ENCODE peak calls at places on chromosomes 6 and 20, in four cellular contexts. P is Panc1, M is aorta, V is small intestine. T is an unnamed sample.

GRCh38 chr6:93562566-93562965 is 143.2 kb upstream of the EPHA7 start:
- DNase-seq in P (no peak), M (no peak), V (no peak), T (no peak)

GRCh38 chr6:87366428-87366827 is 21.8 kb downstream of the C6orf163 start:
- DNase-seq in P (no peak), M (no peak), V (no peak), T (no peak)

GRCh38 chr6:36721369-36722140 is 23.9 kb downstream of the RAB44 start:
- DNase-seq in P (no peak), M (peak; percentile 70), V (no peak), T (no peak)

GRCh38 chr20:37423545-37423944 is 77.6 kb downstream of the SRC start:
- DNase-seq in P (no peak), M (no peak), V (no peak), T (no peak)

GRCh38 chr6:28758046-28758817 is 165.6 kb downstream of the TRIM27 start:
- DNase-seq in P (peak; percentile 96), M (no peak), V (no peak), T (peak; percentile 67)

GRCh38 chr6:27129095-27129815 is 118.2 kb upstream of the PRSS16 start:
- DNase-seq in P (no peak), M (no peak), V (no peak), T (no peak)

GRCh38 chr6:81331526-81331925 is 421.0 kb downstream of the TENT5A start:
- DNase-seq in P (no peak), M (no peak), V (no peak), T (no peak)

GRCh38 chr6:17574871-17575560 is 25.1 kb upstream of the FAM8A1 start:
- DNase-seq in P (no peak), M (no peak), V (no peak), T (peak; percentile 84)

GRCh38 chr6:29941916-29942274 is 437 bp upstream of the HLA-A start:
- DNase-seq in P (no peak), M (no peak), V (no peak), T (no peak)

GRCh38 chr6:130134594-130134993 is 88.2 kb downstream of the SAMD3 start:
- DNase-seq in P (no peak), M (no peak), V (no peak), T (no peak)

GRCh38 chr6:144435602-144436426 is 150.7 kb downstream of the UTRN start:
- DNase-seq in P (no peak), M (no peak), V (no peak), T (no peak)

GRCh38 chr6:76790881-76791280 is 672.4 kb downstream of the HTR1B start:
- DNase-seq in P (no peak), M (no peak), V (no peak), T (peak; percentile 7)

GRCh38 chr6:45377041-45377554 is 636 bp downstream of the SUPT3H start:
- DNase-seq in P (no peak), M (no peak), V (peak; percentile 28), T (no peak)

GRCh38 chr20:13567663-13568062 is 71.1 kb downstream of the TASP1 start:
- DNase-seq in P (no peak), M (no peak), V (no peak), T (no peak)

GRCh38 chr20:63680427-63680826 is 16.0 kb upstream of the TNFRSF6B start:
- DNase-seq in P (no peak), M (no peak), V (no peak), T (no peak)

GRCh38 chr6:45727228-45727627 is 288.4 kb downstream of the CLIC5 start:
- DNase-seq in P (no peak), M (no peak), V (no peak), T (no peak)

GRCh38 chr20:38604873-38605303 is 3.3 kb downstream of the ARHGAP40 start:
- DNase-seq in P (peak; percentile 15), M (no peak), V (no peak), T (peak; percentile 11)

GRCh38 chr6:50123686-50124085 is 74.0 kb upstream of the DEFB112 start:
- DNase-seq in P (no peak), M (no peak), V (no peak), T (no peak)

GRCh38 chr6:106549521-106549920 is 79.8 kb downstream of the RTN4IP1 start:
- DNase-seq in P (no peak), M (no peak), V (no peak), T (no peak)

GRCh38 chr20:62554214-62554897 is 78.6 kb upstream of the GATA5 start:
- DNase-seq in P (no peak), M (no peak), V (no peak), T (no peak)
- H3K27me3 ChIP-seq in P (no peaks in the 10 kb centered on the region), M (no peaks in the 10 kb centered on the region), V (peaks cover 11% of the 10 kb centered on the region), T (peaks cover 52% of the 10 kb centered on the region)

GRCh38 chr6:90936286-90936685 is 349.4 kb upstream of the MAP3K7 start:
- DNase-seq in P (no peak), M (no peak), V (no peak), T (no peak)
- H3K4me1 ChIP-seq in P (no peaks in the 10 kb centered on the region), M (no peaks in the 10 kb centered on the region), V (no peaks in the 10 kb centered on the region), T (no peaks in the 10 kb centered on the region)

DNA sequence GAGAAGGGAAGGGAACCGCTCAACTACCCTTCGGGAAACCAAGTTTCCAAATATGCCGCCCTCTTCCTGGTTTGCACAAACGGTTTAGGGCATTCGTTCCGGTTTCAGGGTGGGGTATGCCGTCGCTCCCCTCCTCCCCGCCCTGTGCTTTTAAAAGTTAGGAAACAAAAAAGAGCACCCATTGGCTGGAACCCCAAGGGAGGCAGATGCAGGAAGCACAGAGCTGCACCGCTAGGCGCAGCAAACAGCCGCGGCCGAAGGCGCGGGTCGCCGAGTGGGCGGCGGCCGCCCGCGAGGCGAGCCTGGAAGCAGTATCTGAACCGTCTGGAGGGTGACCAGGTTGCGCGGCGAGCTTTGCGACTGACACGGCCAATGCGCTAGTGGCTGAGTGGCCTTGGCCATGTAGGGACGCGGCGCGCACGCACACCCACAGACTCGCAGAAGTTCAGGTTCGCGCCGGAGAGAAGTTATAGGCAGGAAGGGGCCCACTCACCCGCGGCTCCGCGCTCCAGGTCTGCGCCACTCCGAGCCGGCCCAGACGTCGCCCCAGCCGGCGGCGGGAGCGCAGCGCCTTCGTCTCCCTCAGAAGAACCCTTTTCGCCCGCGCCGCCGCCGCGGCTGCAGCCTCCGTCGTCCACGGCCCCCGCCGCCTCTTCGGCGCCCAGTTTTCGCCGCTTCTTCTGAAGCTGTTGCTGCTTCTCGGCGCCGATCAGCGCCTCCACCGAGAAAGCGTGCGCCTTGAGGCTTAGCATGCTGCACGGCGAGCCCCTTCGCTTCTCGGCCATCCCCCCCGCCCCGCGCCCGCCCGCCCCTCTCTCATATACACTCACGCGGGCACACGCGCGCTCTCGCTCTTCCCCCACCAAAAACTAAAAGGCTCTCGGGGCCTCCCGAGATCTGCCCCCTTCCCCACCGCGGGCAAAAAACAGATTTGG is 734 bp downstream of the TBX18 start:
- DNase-seq in P (peak; percentile 12), M (peak; percentile 93), V (no peak), T (peak; percentile 83)
- H3K27me3 ChIP-seq in P (no peaks in the 10 kb centered on the region), M (no peaks in the 10 kb centered on the region), V (peaks cover 12% of the 10 kb centered on the region), T (no peaks in the 10 kb centered on the region)

GRCh38 chr20:47583551-47583950 is 81.9 kb downstream of the NCOA3 start:
- DNase-seq in P (no peak), M (no peak), V (no peak), T (no peak)
- H3K4me1 ChIP-seq in P (peaks cover 7% of the 10 kb centered on the region), M (no peaks in the 10 kb centered on the region), V (no peaks in the 10 kb centered on the region), T (peaks cover 26% of the 10 kb centered on the region)

GRCh38 chr20:7853493-7853892 is 86.8 kb downstream of the HAO1 start:
- DNase-seq in P (no peak), M (no peak), V (no peak), T (no peak)
- H3K27me3 ChIP-seq in P (no peaks in the 10 kb centered on the region), M (no peaks in the 10 kb centered on the region), V (no peaks in the 10 kb centered on the region), T (no peaks in the 10 kb centered on the region)